ENCODE peak calls at places on chromosome 22, in seven cellular contexts. One of them, this sample, is unnamed.

GRCh38 chr22:22870577-22871398 is 16.8 kb upstream of the IGLL5 start:
- DNase-seq in BE2C: no peak
- DNase-seq in IMR-90: no peak
- DNase-seq in fibroblast of lung: no peak
- DNase-seq in natural killer cell: no peak
- DNase-seq in RWPE1: no peak
- DNase-seq in fibroblast of mammary gland: no peak
- DNase-seq in this sample: no peak

GRCh38 chr22:24105661-24106060 is 75.6 kb upstream of the SUSD2 start:
- DNase-seq in natural killer cell: no peak
- DNase-seq in fibroblast of lung: no peak
- DNase-seq in IMR-90: no peak
- DNase-seq in fibroblast of mammary gland: no peak
- DNase-seq in RWPE1: no peak
- DNase-seq in BE2C: no peak
- DNase-seq in this sample: no peak

GRCh38 chr22:47173535-47174021 is 411.1 kb downstream of the TBC1D22A start:
- DNase-seq in fibroblast of lung: no peak
- DNase-seq in fibroblast of mammary gland: no peak
- DNase-seq in RWPE1: no peak
- DNase-seq in BE2C: no peak
- DNase-seq in natural killer cell: no peak
- DNase-seq in IMR-90: no peak
- DNase-seq in this sample: no peak

GRCh38 chr22:22201185-22201924 is 43.2 kb upstream of the VPREB1 start:
- DNase-seq in fibroblast of lung: peak
- DNase-seq in RWPE1: peak
- DNase-seq in natural killer cell: no peak
- DNase-seq in fibroblast of mammary gland: peak
- DNase-seq in IMR-90: peak
- DNase-seq in BE2C: peak
- DNase-seq in this sample: no peak

GRCh38 chr22:44595841-44596341 is 97.9 kb upstream of the RTL6 start:
- DNase-seq in fibroblast of lung: peak
- DNase-seq in natural killer cell: no peak
- DNase-seq in IMR-90: peak
- DNase-seq in RWPE1: no peak
- DNase-seq in fibroblast of mammary gland: peak
- DNase-seq in BE2C: peak
- DNase-seq in this sample: no peak

GRCh38 chr22:28952857-28953256 is 69.5 kb downstream of the ZNRF3 start:
- DNase-seq in fibroblast of mammary gland: peak
- DNase-seq in fibroblast of lung: peak
- DNase-seq in natural killer cell: no peak
- DNase-seq in BE2C: no peak
- DNase-seq in RWPE1: no peak
- DNase-seq in IMR-90: peak
- DNase-seq in this sample: no peak

GRCh38 chr22:22913989-22914388 is 26.4 kb downstream of the IGLL5 start:
- DNase-seq in fibroblast of lung: no peak
- DNase-seq in fibroblast of mammary gland: no peak
- DNase-seq in RWPE1: no peak
- DNase-seq in BE2C: no peak
- DNase-seq in IMR-90: no peak
- DNase-seq in natural killer cell: no peak
- DNase-seq in this sample: no peak

GRCh38 chr22:42969348-42969975 is 45.5 kb downstream of the PACSIN2 start:
- DNase-seq in fibroblast of lung: peak
- DNase-seq in BE2C: no peak
- DNase-seq in natural killer cell: no peak
- DNase-seq in IMR-90: peak
- DNase-seq in RWPE1: no peak
- DNase-seq in fibroblast of mammary gland: peak
- DNase-seq in this sample: peak

GRCh38 chr22:37768273-37768672 is 39.5 kb upstream of the GCAT start:
- DNase-seq in RWPE1: no peak
- DNase-seq in fibroblast of mammary gland: no peak
- DNase-seq in BE2C: no peak
- DNase-seq in fibroblast of lung: no peak
- DNase-seq in natural killer cell: no peak
- DNase-seq in IMR-90: no peak
- DNase-seq in this sample: no peak
- TF ChIP-seq CTCF in RWPE1: no peak
- TF ChIP-seq CTCF in fibroblast of mammary gland: peak
- TF ChIP-seq CTCF in BE2C: peak
- TF ChIP-seq CTCF in fibroblast of lung: peak
- TF ChIP-seq CTCF in natural killer cell: no peak
- TF ChIP-seq CTCF in IMR-90: peak
- TF ChIP-seq CTCF in this sample: peak

DNA sequence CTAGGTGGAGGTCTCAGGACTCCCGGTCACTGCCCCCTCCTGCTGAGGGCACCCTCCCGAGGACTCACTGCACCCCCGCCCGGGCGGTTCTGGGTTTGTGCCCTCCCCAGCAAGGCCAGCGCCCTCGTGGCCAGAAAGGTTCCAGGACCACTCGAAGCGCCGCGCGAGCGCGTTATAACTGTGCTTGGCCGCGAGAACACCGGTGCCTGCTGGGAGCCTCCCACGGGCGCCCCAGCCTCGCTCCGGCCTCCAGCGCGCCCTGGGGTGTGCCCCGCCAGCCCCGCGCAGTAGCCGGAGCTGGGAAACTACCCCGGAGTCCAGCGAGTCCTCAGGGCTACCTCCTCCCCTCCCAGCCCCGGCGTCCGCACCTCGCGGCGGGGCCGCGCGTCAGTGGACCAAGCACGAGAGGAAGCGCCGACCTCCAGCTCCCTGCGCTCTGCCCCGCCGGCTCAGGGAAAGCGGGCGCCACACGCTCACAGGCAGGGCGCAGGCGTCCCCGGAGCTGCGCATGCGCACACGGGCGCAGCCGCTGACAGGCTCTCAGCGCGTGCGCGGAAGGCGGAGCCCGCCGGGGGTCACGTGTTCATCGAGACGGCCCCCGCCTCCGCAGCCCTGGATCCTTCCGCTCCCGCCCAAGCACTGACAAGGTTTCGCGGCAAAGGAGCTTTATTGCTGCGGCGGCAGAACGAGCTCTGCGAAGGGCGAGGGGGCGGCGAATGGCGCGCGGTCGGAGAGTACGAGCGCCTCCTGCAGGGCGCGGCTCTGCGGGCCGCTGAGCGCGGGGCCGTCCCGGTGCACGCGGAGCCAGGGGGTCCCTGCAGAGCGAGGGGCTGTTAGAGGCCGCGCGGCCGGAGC is at the start of gene SCO2:
- DNase-seq in BE2C: peak
- DNase-seq in fibroblast of lung: peak
- DNase-seq in IMR-90: peak
- DNase-seq in fibroblast of mammary gland: peak
- DNase-seq in RWPE1: peak
- DNase-seq in natural killer cell: peak
- DNase-seq in this sample: peak
- TF ChIP-seq CTCF in BE2C: peak
- TF ChIP-seq CTCF in fibroblast of lung: no peak
- TF ChIP-seq CTCF in IMR-90: peak
- TF ChIP-seq CTCF in fibroblast of mammary gland: peak
- TF ChIP-seq CTCF in RWPE1: no peak
- TF ChIP-seq CTCF in natural killer cell: no peak
- TF ChIP-seq CTCF in this sample: peak

GRCh38 chr22:41913842-41914534 is 886 bp downstream of the SHISA8 start:
- DNase-seq in fibroblast of mammary gland: no peak
- DNase-seq in natural killer cell: no peak
- DNase-seq in BE2C: no peak
- DNase-seq in RWPE1: no peak
- DNase-seq in IMR-90: no peak
- DNase-seq in fibroblast of lung: no peak
- DNase-seq in this sample: no peak
- TF ChIP-seq CTCF in fibroblast of mammary gland: no peak
- TF ChIP-seq CTCF in natural killer cell: no peak
- TF ChIP-seq CTCF in BE2C: no peak
- TF ChIP-seq CTCF in RWPE1: no peak
- TF ChIP-seq CTCF in IMR-90: no peak
- TF ChIP-seq CTCF in fibroblast of lung: no peak
- TF ChIP-seq CTCF in this sample: no peak

DNA sequence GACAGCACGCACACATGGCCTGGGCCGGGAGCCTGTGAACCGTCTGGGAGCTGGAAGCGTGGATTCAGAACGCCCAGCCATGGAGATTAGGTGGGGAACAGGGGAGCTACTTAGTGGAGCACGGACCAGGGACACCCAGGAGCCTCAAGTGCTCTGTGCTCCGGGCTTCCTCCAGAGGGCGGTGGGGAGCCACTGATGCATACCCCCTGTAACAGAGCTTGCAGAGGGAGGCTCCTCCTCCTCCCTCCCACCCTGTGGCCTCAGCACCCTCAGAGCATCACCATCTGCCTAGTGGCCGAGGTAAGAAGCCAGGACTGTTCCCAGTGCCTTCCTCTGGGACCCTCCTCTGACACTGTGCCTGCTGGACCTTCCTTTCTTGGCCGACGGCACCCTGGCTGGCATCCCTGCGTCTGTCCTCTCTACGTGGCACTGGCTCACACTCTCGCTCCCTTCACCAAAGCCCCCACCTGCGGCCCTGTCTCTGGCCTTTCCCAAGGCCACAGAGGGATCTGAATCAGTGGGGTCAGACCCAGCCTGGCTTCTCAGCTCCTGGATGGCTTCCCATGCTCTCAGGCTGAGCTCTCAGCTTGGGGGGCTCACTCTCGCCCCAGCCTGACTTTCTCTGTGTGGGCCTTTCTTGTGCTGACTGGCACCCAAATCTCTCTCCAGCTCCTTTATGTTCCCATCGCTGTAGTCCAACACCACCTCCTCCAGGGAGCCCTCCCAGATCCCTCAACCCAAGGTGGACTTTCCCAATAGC is 780.9 kb downstream of the BRD1 start:
- DNase-seq in IMR-90: no peak
- DNase-seq in BE2C: no peak
- DNase-seq in fibroblast of lung: no peak
- DNase-seq in fibroblast of mammary gland: no peak
- DNase-seq in RWPE1: no peak
- DNase-seq in natural killer cell: no peak
- DNase-seq in this sample: no peak
- TF ChIP-seq CTCF in IMR-90: no peak
- TF ChIP-seq CTCF in BE2C: no peak
- TF ChIP-seq CTCF in fibroblast of lung: no peak
- TF ChIP-seq CTCF in fibroblast of mammary gland: no peak
- TF ChIP-seq CTCF in RWPE1: no peak
- TF ChIP-seq CTCF in natural killer cell: no peak
- TF ChIP-seq CTCF in this sample: no peak

GRCh38 chr22:39314251-39314971 is 5.0 kb downstream of the RPL3 start:
- DNase-seq in fibroblast of mammary gland: no peak
- DNase-seq in BE2C: peak
- DNase-seq in RWPE1: no peak
- DNase-seq in natural killer cell: no peak
- DNase-seq in IMR-90: no peak
- DNase-seq in fibroblast of lung: no peak
- DNase-seq in this sample: no peak
- TF ChIP-seq CTCF in fibroblast of mammary gland: no peak
- TF ChIP-seq CTCF in BE2C: peak
- TF ChIP-seq CTCF in RWPE1: no peak
- TF ChIP-seq CTCF in natural killer cell: no peak
- TF ChIP-seq CTCF in IMR-90: no peak
- TF ChIP-seq CTCF in fibroblast of lung: peak
- TF ChIP-seq CTCF in this sample: no peak